ENCODE peak calls at places on chromosomes 11 and 22, in six cellular contexts. D is BE2C, R is cardiac fibroblast, M is neural crest cell, I is esophagus squamous epithelium, G is AG04449. C is an unnamed sample.
A peak's percentile ranks its signal among the peaks of the same experiment; 100 is the strongest.

GRCh38 chr11:73189315-73189714 is 28.8 kb upstream of the P2RY2 start:
- DNase-seq in D (no peak), G (no peak), R (no peak), M (no peak), I (no peak), C (no peak)

GRCh38 chr11:58629857-58630256 is 7.4 kb downstream of the CNTF start:
- DNase-seq in G (peak; percentile 9), M (no peak), I (no peak), D (peak; percentile 11), R (peak; percentile 80), C (peak; percentile 39)

GRCh38 chr22:37179126-37179470 is 8.9 kb downstream of the C1QTNF6 start:
- DNase-seq in D (no peak), I (no peak), M (no peak), R (no peak), G (no peak), C (no peak)

GRCh38 chr11:6219359-6219758 is 14.0 kb downstream of the C11orf42 start:
- DNase-seq in D (no peak), R (peak; percentile 89), G (peak; percentile 77), I (no peak), M (no peak), C (peak; percentile 74)

GRCh38 chr11:94740083-94740974 is 27.8 kb upstream of the AMOTL1 start:
- DNase-seq in G (no peak), D (peak; percentile 79), I (no peak), R (peak; percentile 23), M (peak; percentile 54), C (no peak)

GRCh38 chr22:47094861-47095330 is 332.4 kb downstream of the TBC1D22A start:
- DNase-seq in D (no peak), I (no peak), G (no peak), R (peak; percentile 40), M (no peak), C (no peak)

GRCh38 chr11:5624489-5625278 is at the start of gene TRIM34:
- DNase-seq in G (no peak), D (no peak), I (no peak), R (peak; percentile 76), M (no peak), C (no peak)

GRCh38 chr11:44911031-44911814 is 39.5 kb downstream of the TP53I11 start:
- DNase-seq in M (peak; percentile 99), D (peak; percentile 85), R (peak; percentile 87), I (peak; percentile 25), G (peak; percentile 29), C (peak; percentile 43)

GRCh38 chr11:50333861-50334260 is 301.2 kb downstream of the OR4C45 start:
- DNase-seq in I (no peak), R (no peak), G (no peak), D (no peak), M (no peak), C (no peak)

GRCh38 chr11:77106321-77106720 is 3.7 kb downstream of the OMP start:
- DNase-seq in R (no peak), D (no peak), I (no peak), M (no peak), G (no peak), C (no peak)

GRCh38 chr11:131683131-131683530 is 312.7 kb downstream of the NTM start:
- DNase-seq in M (no peak), D (no peak), I (no peak), G (no peak), R (no peak), C (no peak)

GRCh38 chr11:2137202-2138071 is 1.8 kb downstream of the IGF2 start:
- DNase-seq in G (no peak), M (peak; percentile 61), I (no peak), D (peak; percentile 86), R (peak; percentile 69), C (peak; percentile 81)

GRCh38 chr22:30178180-30179126 is 68.1 kb downstream of the LIF start:
- DNase-seq in D (no peak), R (no peak), M (no peak), I (no peak), G (no peak), C (no peak)

GRCh38 chr11:58003591-58003990 is 20.1 kb upstream of the OR9Q1 start:
- DNase-seq in I (no peak), D (no peak), G (no peak), M (no peak), R (no peak), C (no peak)

GRCh38 chr11:13663631-13664071 is 4.8 kb upstream of the FAR1 start:
- DNase-seq in M (no peak), G (no peak), D (no peak), R (peak; percentile 38), I (no peak), C (no peak)

GRCh38 chr11:2790581-2790925 is 90.8 kb upstream of the KCNQ1OT1 start:
- DNase-seq in R (no peak), G (no peak), I (no peak), D (no peak), M (no peak), C (no peak)

GRCh38 chr22:29740216-29740615 is 20.4 kb downstream of the CABP7 start:
- DNase-seq in I (no peak), D (no peak), G (no peak), R (no peak), M (no peak), C (no peak)

GRCh38 chr11:64713031-64713780 is 9.8 kb downstream of the NRXN2 start:
- DNase-seq in R (peak; percentile 54), M (no peak), I (no peak), G (no peak), D (peak; percentile 68), C (no peak)

GRCh38 chr22:45308624-45309421 is 911 bp upstream of the FAM118A start:
- DNase-seq in I (no peak), R (no peak), M (no peak), D (no peak), G (no peak), C (no peak)

GRCh38 chr11:72598901-72599300 is 75.3 kb downstream of the PDE2A start:
- DNase-seq in I (no peak), G (no peak), M (peak; percentile 51), D (peak; percentile 52), R (peak; percentile 65), C (no peak)

DNA sequence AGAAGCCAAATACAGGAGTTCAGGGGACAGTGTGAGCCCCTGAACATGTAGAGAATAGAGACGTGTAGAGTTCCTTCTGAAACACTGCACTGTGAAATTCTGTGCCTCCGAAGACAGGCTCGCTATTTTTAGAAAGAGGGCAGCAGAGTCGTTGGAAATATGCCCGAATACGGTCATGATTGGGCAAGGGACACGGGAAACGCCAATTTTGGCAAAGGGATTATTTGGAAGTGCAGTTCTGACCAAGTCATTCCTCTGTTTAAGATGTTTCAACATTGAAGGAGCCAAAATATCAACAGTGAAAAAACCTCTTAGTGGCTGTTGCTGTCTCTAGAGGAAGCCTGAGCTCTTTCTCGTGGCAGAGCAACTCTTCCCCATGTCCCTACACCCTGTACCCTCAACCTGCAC is 9.5 kb upstream of the CBX6 start:
- DNase-seq in R (peak; percentile 96), G (peak; percentile 68), I (no peak), D (no peak), M (no peak), C (peak; percentile 80)
- TF ChIP-seq CTCF in R (no peak), G (no peak), I (no peak), D (no peak), M (no peak), C (peak; percentile 17)

GRCh38 chr22:50625131-50625567 is 2.8 kb downstream of the ARSA start:
- DNase-seq in I (no peak), M (no peak), D (no peak), R (no peak), G (no peak), C (no peak)

GRCh38 chr22:50626856-50627451 is 998 bp downstream of the ARSA start:
- DNase-seq in R (no peak), D (no peak), M (no peak), G (no peak), I (no peak), C (no peak)

GRCh38 chr22:50626314-50626855 is 1.6 kb downstream of the ARSA start:
- DNase-seq in I (no peak), R (no peak), G (no peak), D (no peak), M (no peak), C (no peak)

GRCh38 chr22:50624347-50625130 is 3.4 kb downstream of the ARSA start:
- DNase-seq in G (no peak), D (no peak), M (no peak), R (no peak), I (no peak), C (no peak)

DNA sequence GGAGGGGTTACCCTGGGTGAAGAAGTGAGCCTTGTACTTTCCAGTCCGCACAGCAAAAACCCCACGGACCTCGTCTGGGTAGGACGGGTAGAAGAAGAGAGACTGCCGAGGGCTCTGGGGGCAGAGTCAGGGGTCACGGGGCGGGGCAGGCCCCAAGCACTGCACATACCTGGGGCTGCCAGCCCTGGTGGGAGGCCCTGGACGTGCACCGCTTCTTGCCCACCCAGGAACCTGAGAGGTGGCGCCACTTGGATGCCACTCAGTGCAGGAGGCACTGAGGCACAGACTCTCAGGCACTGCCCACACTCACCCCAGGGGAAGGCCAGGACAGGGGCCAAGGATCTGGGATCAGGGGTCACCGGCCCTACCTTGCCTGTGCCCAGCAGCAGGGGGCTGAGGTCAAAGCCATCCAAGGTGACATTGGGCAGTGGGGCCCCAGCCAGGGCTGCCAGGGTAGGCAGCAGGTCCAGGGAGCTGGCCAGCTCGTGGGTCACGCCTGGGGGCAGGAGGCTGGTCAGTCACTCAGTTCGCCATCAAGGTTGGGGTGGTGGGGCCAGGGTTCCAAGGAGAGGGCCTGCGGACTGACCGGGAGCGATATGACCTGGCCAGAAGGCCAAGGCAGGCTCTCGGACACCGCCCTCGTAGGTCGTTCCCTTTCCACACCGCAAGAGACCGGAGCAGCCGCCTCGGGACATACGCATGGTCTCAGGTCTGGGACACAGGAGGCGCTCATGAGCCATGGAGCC is 2.2 kb downstream of the ARSA start:
- DNase-seq in M (no peak), D (no peak), I (no peak), R (no peak), G (no peak), C (no peak)
- TF ChIP-seq CTCF in M (no peak), D (no peak), I (no peak), R (no peak), G (no peak), C (no peak)

GRCh38 chr11:68889948-68890446 is 13.6 kb downstream of the MRPL21 start:
- DNase-seq in I (no peak), D (peak; percentile 83), G (peak; percentile 94), M (peak; percentile 24), R (peak; percentile 84), C (peak; percentile 94)
- TF ChIP-seq CTCF in I (no peak), D (peak; percentile 84), G (peak; percentile 88), M (peak; percentile 57), R (peak; percentile 76), C (peak; percentile 92)

DNA sequence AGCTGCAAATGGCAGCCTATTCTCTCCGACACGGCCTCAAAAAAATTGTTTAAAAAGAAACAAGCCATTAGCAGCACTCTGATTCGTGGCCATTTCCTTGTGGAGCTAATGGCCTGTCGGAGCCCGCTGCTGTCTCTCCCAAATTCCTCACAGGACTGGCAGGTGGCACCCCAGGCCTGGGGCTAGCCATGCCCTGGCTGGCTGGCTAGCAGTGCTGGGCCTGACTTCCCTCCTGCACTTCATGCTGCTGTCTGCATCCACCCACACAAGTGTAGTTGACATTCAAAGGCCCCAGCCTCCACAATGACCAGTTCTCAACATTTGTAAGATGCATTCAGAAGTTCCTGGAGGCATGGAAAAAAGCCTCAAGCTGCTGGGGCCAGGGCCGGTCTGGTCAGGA is 61.5 kb downstream of the SMCO4 start:
- DNase-seq in M (no peak), I (no peak), R (no peak), D (no peak), G (no peak), C (no peak)
- TF ChIP-seq CTCF in M (no peak), I (no peak), R (no peak), D (no peak), G (no peak), C (no peak)

C was measured in AG09319.